ENCODE peak calls at places on chromosomes 12 and 14, in nine cellular contexts. E is T-helper 17 cell, U is mucosa of gallbladder, V is cardiac muscle cell, T is NCI-H1417, M is lower lobe of right lung, O is H1, H is AML-193, P is psoas muscle. W is an unnamed sample.

GRCh38 chr12:20376984-20377383 is 8.6 kb downstream of the PDE3A start:
- DNase-seq in E (no peak), U (no peak), V (no peak), T (no peak), M (no peak), O (no peak), H (peak), P (no peak), W (peak)

GRCh38 chr12:50018968-50019367 is 6.3 kb downstream of the RACGAP1 start:
- DNase-seq in E (no peak), U (no peak), V (peak), T (no peak), M (no peak), O (no peak), H (no peak), P (no peak), W (no peak)

GRCh38 chr14:92546347-92547053 is 32.9 kb downstream of the RIN3 start:
- DNase-seq in E (no peak), U (no peak), V (no peak), T (no peak), M (no peak), O (no peak), H (no peak), P (no peak), W (no peak)

GRCh38 chr12:124913474-124914391 is 717 bp downstream of the UBC start:
- DNase-seq in E (peak), U (peak), V (peak), T (no peak), M (peak), O (peak), H (no peak), P (peak), W (peak)

GRCh38 chr14:35861204-35861868 is 35.2 kb downstream of the BRMS1L start:
- DNase-seq in E (no peak), U (no peak), V (peak), T (peak), M (no peak), O (no peak), H (no peak), P (no peak), W (no peak)

GRCh38 chr14:74568896-74569295 is 43.1 kb downstream of the LTBP2 start:
- DNase-seq in E (no peak), U (peak), V (no peak), T (no peak), M (no peak), O (no peak), H (no peak), P (peak), W (no peak)

GRCh38 chr12:42936991-42937390 is 347.4 kb upstream of the PRICKLE1 start:
- DNase-seq in E (no peak), U (no peak), V (no peak), T (no peak), M (no peak), O (no peak), H (no peak), P (no peak), W (no peak)

GRCh38 chr12:106106892-106107291 is 31.9 kb downstream of the NUAK1 start:
- DNase-seq in E (no peak), U (no peak), V (no peak), T (peak), M (no peak), O (no peak), H (no peak), P (no peak), W (no peak)

GRCh38 chr12:54421175-54421872 is 2.3 kb upstream of the ITGA5 start:
- DNase-seq in E (no peak), U (no peak), V (no peak), T (no peak), M (no peak), O (no peak), H (no peak), P (peak), W (no peak)

GRCh38 chr12:34356233-34356987 is 334.1 kb downstream of the ALG10 start:
- DNase-seq in E (no peak), U (no peak), V (no peak), T (no peak), M (no peak), O (no peak), H (no peak), P (no peak), W (no peak)

GRCh38 chr12:49553512-49554088 is 14.3 kb downstream of the MCRS1 start:
- DNase-seq in E (no peak), U (no peak), V (no peak), T (peak), M (no peak), O (no peak), H (peak), P (peak), W (no peak)

GRCh38 chr12:122850048-122850445 is 14.8 kb downstream of the HIP1R start:
- DNase-seq in E (no peak), U (no peak), V (no peak), T (no peak), M (peak), O (no peak), H (no peak), P (peak), W (no peak)

GRCh38 chr12:50655374-50655921 is 108.5 kb upstream of the ATF1 start:
- DNase-seq in E (no peak), U (no peak), V (no peak), T (no peak), M (no peak), O (no peak), H (no peak), P (no peak), W (no peak)

GRCh38 chr12:49619286-49619685 is 4.1 kb upstream of the PRPF40B start:
- DNase-seq in E (no peak), U (no peak), V (no peak), T (no peak), M (no peak), O (no peak), H (no peak), P (no peak), W (no peak)